ENCODE peak calls at places on chromosomes 2 and 18, in ten cellular contexts. K, Z, C, X, U, E, P, D, O and F are unnamed samples.
A peak's percentile ranks its signal among the peaks of the same experiment; 100 is the strongest.

GRCh38 chr18:3117493-3118192 is 102.1 kb downstream of the MYOM1 start:
- DNase-seq in X (no peak), E (no peak), U (no peak), C (no peak), P (no peak), Z (no peak), K (no peak), O (no peak), D (no peak), F (no peak)

GRCh38 chr2:215796160-215796559 is 217.2 kb downstream of the MREG start:
- DNase-seq in O (no peak), Z (no peak), C (no peak), X (no peak), P (peak; percentile 44), E (no peak), K (peak; percentile 55), D (peak; percentile 40), U (no peak), F (no peak)

GRCh38 chr2:121944072-121944829 is 188.8 kb downstream of the TSN start:
- DNase-seq in E (no peak), D (no peak), Z (no peak), X (peak; percentile 25), C (no peak), O (no peak), P (no peak), U (no peak), K (no peak), F (peak; percentile 91)

GRCh38 chr18:48994044-48994651 is 43.4 kb upstream of the SMAD7 start:
- DNase-seq in Z (no peak), P (no peak), U (no peak), E (no peak), C (no peak), X (no peak), K (no peak), D (no peak), O (no peak), F (no peak)

GRCh38 chr2:71457123-71457958 is 4.0 kb downstream of the DYSF start:
- DNase-seq in D (no peak), P (no peak), Z (no peak), K (no peak), U (no peak), X (no peak), O (peak; percentile 2), E (no peak), C (no peak), F (no peak)

GRCh38 chr2:164992818-164993217 is 37.5 kb upstream of the SLC38A11 start:
- DNase-seq in D (peak; percentile 55), U (peak; percentile 81), K (peak; percentile 49), Z (no peak), E (no peak), P (peak; percentile 83), X (peak; percentile 12), C (peak; percentile 36), O (peak; percentile 23), F (peak; percentile 85)

GRCh38 chr2:201254331-201254730 is 6.0 kb upstream of the CASP8 start:
- DNase-seq in D (peak; percentile 63), X (no peak), U (no peak), C (no peak), O (peak; percentile 80), E (no peak), Z (no peak), P (no peak), K (no peak), F (peak; percentile 58)

GRCh38 chr2:78817430-78817829 is 208.1 kb upstream of the REG3G start:
- DNase-seq in K (no peak), X (no peak), U (no peak), C (no peak), P (peak; percentile 1), D (no peak), O (no peak), Z (no peak), E (no peak), F (no peak)

GRCh38 chr2:238160206-238161129 is 1.7 kb downstream of the ERFE start:
- DNase-seq in E (no peak), U (peak; percentile 74), D (no peak), Z (no peak), C (no peak), O (peak; percentile 69), P (no peak), K (peak; percentile 68), X (no peak), F (no peak)

GRCh38 chr18:53567935-53568574 is 656.4 kb downstream of the MBD2 start:
- DNase-seq in D (no peak), E (no peak), Z (no peak), O (peak; percentile 41), U (peak; percentile 16), K (peak; percentile 1), X (peak; percentile 5), P (peak; percentile 55), C (peak; percentile 45), F (peak; percentile 40)

GRCh38 chr18:64119916-64120315 is 29.0 kb downstream of the LINC00305 start:
- DNase-seq in Z (no peak), U (peak; percentile 3), P (peak; percentile 51), C (no peak), D (no peak), O (no peak), X (no peak), E (no peak), K (no peak), F (no peak)

GRCh38 chr2:241009601-241010530 is 11.4 kb downstream of the SNED1 start:
- DNase-seq in C (peak; percentile 64), P (no peak), X (peak; percentile 56), Z (peak; percentile 71), K (no peak), U (no peak), E (no peak), D (no peak), O (peak; percentile 90), F (peak; percentile 34)

GRCh38 chr2:23545391-23545790 is 160.4 kb downstream of the KLHL29 start:
- DNase-seq in U (no peak), X (peak; percentile 53), K (peak; percentile 64), Z (no peak), C (no peak), O (peak; percentile 37), D (no peak), P (no peak), E (no peak), F (no peak)

GRCh38 chr2:85735691-85736090 is 18.1 kb upstream of the ATOH8 start:
- DNase-seq in P (no peak), E (no peak), O (no peak), X (no peak), Z (no peak), D (no peak), U (no peak), C (no peak), K (no peak), F (no peak)

GRCh38 chr2:16869711-16870110 is 204.1 kb upstream of the CYRIA start:
- DNase-seq in E (no peak), U (no peak), C (no peak), Z (no peak), O (no peak), X (no peak), K (no peak), P (no peak), D (no peak), F (no peak)

GRCh38 chr2:11404381-11405073 is 60.1 kb upstream of the ROCK2 start:
- DNase-seq in X (no peak), K (no peak), E (no peak), P (no peak), U (no peak), O (no peak), D (no peak), Z (no peak), C (no peak), F (no peak)

GRCh38 chr2:159960413-159960812 is 102.0 kb downstream of the PLA2R1 start:
- DNase-seq in U (no peak), E (no peak), O (no peak), C (peak; percentile 26), X (peak; percentile 60), K (no peak), P (no peak), D (no peak), Z (no peak), F (no peak)

GRCh38 chr18:26549103-26549485 is 741 bp upstream of the KCTD1 start:
- DNase-seq in U (peak; percentile 29), C (peak; percentile 66), K (peak; percentile 29), O (peak; percentile 82), D (peak; percentile 52), E (no peak), Z (no peak), P (peak; percentile 50), X (no peak), F (no peak)